ENCODE peak calls at places on chromosomes 4 and X, in nine cellular contexts. Y is AG09309, X is fibroblast of mammary gland, T is cardiac muscle cell, W is brain microvascular endothelial cell, S is kidney, D is A549, Q is prostate gland, C is MG63. M is an unnamed sample.

GRCh38 chr4:1215347-1216075 is 33.4 kb downstream of the CTBP1 start:
- DNase-seq in Q (no peak), W (no peak), X (peak), Y (no peak), T (no peak), D (no peak), S (no peak), C (no peak), M (no peak)

GRCh38 chrX:106246511-106246910 is 78.4 kb downstream of the PWWP3B start:
- DNase-seq in S (no peak), W (peak), C (no peak), Q (no peak), T (peak), X (peak), Y (no peak), D (no peak), M (peak)

GRCh38 chrX:37967714-37968113 is 38.6 kb upstream of the SYTL5 start:
- DNase-seq in W (no peak), Y (no peak), D (no peak), C (no peak), Q (no peak), T (no peak), S (no peak), X (no peak), M (no peak)

GRCh38 chrX:153635788-153636668 is 11.0 kb upstream of the DUSP9 start:
- DNase-seq in Y (no peak), Q (no peak), S (peak), D (peak), T (no peak), X (peak), W (no peak), C (peak), M (no peak)

GRCh38 chrX:10156199-10157031 is at the start of gene CLCN4:
- DNase-seq in Y (no peak), T (peak), Q (peak), W (peak), D (peak), C (peak), X (peak), S (peak), M (peak)

GRCh38 chrX:150482537-150483217 is 85.7 kb upstream of the MTM1 start:
- DNase-seq in S (no peak), Y (peak), T (peak), C (peak), Q (no peak), D (peak), W (peak), X (peak), M (peak)

GRCh38 chr4:136136566-136136965 is 1395.7 kb downstream of the PCDH18 start:
- DNase-seq in C (no peak), Q (no peak), W (no peak), Y (no peak), D (no peak), T (no peak), S (no peak), X (no peak), M (no peak)

GRCh38 chrX:136899206-136899605 is 18.7 kb upstream of the RBMX start:
- DNase-seq in Y (peak), D (no peak), Q (no peak), X (peak), C (no peak), T (peak), S (no peak), W (no peak), M (no peak)

GRCh38 chr4:180721356-180721755 is 1521.8 kb upstream of the TENM3 start:
- DNase-seq in S (no peak), Y (no peak), T (no peak), X (no peak), Q (no peak), W (no peak), C (no peak), D (no peak), M (no peak)

GRCh38 chr4:97367878-97368277 is 775.4 kb downstream of the STPG2 start:
- DNase-seq in T (peak), Y (no peak), W (peak), S (no peak), X (peak), C (no peak), D (no peak), Q (no peak), M (peak)

GRCh38 chr4:176470671-176471070 is 150.9 kb downstream of the SPCS3 start:
- DNase-seq in C (no peak), S (no peak), X (no peak), T (peak), Q (no peak), W (no peak), Y (no peak), D (no peak), M (no peak)

GRCh38 chrX:43728966-43729365 is 72.9 kb downstream of the MAOA start:
- DNase-seq in C (no peak), Y (no peak), S (no peak), W (no peak), X (no peak), Q (no peak), T (no peak), D (no peak), M (no peak)

GRCh38 chr4:159722918-159723317 is 620.0 kb downstream of the RAPGEF2 start:
- DNase-seq in C (no peak), X (no peak), S (no peak), T (no peak), D (no peak), Q (no peak), Y (no peak), W (no peak), M (no peak)

GRCh38 chrX:145613894-145614293 is 203.7 kb upstream of the SLITRK2 start:
- DNase-seq in Q (no peak), D (no peak), X (no peak), S (no peak), T (no peak), C (no peak), W (peak), Y (no peak), M (no peak)

GRCh38 chrX:14398725-14399124 is 130.6 kb upstream of the GLRA2 start:
- DNase-seq in Y (peak), D (no peak), S (no peak), W (no peak), C (no peak), Q (peak), X (peak), T (no peak), M (peak)

GRCh38 chrX:21438792-21439191 is 64.6 kb downstream of the CNKSR2 start:
- DNase-seq in S (no peak), Q (no peak), C (no peak), X (no peak), D (no peak), T (no peak), Y (no peak), W (no peak), M (no peak)

GRCh38 chr4:30642520-30642919 is 77.6 kb upstream of the PCDH7 start:
- DNase-seq in Y (no peak), X (peak), C (no peak), D (no peak), T (no peak), W (no peak), S (no peak), Q (no peak), M (no peak)

GRCh38 chr4:151865327-151865726 is 104.5 kb upstream of the GATB start:
- DNase-seq in Y (no peak), X (no peak), Q (peak), C (no peak), W (no peak), S (peak), D (no peak), T (no peak), M (no peak)

GRCh38 chr4:162931257-162931648 is 235.4 kb downstream of the NAF1 start:
- DNase-seq in Q (no peak), D (no peak), W (no peak), Y (no peak), T (peak), X (no peak), C (no peak), S (no peak), M (no peak)

GRCh38 chrX:154142386-154142785 is 1.7 kb upstream of the OPN1LW start:
- DNase-seq in W (no peak), C (no peak), X (no peak), Q (peak), D (no peak), S (no peak), Y (no peak), T (no peak), M (no peak)

GRCh38 chr4:109979932-109980717 is 67.4 kb downstream of the EGF start:
- DNase-seq in D (no peak), T (peak), Y (peak), X (peak), Q (no peak), W (peak), C (peak), S (no peak), M (peak)

GRCh38 chr4:37685726-37686372 is 327 bp downstream of the RELL1 start:
- DNase-seq in D (peak), Q (peak), W (peak), Y (no peak), S (no peak), C (peak), T (peak), X (no peak), M (no peak)

GRCh38 chr4:162010362-162010761 is 153.4 kb downstream of the FSTL5 start:
- DNase-seq in X (no peak), C (no peak), D (no peak), S (no peak), W (no peak), T (peak), Q (no peak), Y (no peak), M (peak)

GRCh38 chrX:136861877-136862276 is 18.6 kb downstream of the RBMX start:
- DNase-seq in D (no peak), T (no peak), X (no peak), Y (no peak), C (no peak), S (no peak), W (no peak), Q (no peak), M (no peak)

GRCh38 chr4:46432923-46433322 is 43.0 kb upstream of the GABRA2 start:
- DNase-seq in W (no peak), Y (no peak), S (no peak), C (peak), D (no peak), Q (no peak), T (peak), X (peak), M (no peak)

GRCh38 chr4:125368684-125369083 is 53.9 kb downstream of the FAT4 start:
- DNase-seq in Y (peak), T (peak), D (no peak), Q (no peak), W (peak), C (no peak), X (peak), S (no peak), M (peak)
- H3K4me3 ChIP-seq in Y (peak), T (no peak), D (no peak), Q (peak), W (peak), C (peak), X (peak), S (peak), M (peak)

GRCh38 chr4:108370826-108371225 is 202.1 kb upstream of the LEF1 start:
- DNase-seq in W (no peak), Y (no peak), X (no peak), Q (no peak), C (no peak), D (no peak), S (no peak), T (no peak), M (no peak)
- H3K4me3 ChIP-seq in W (no peak), Y (no peak), X (no peak), Q (no peak), C (no peak), D (no peak), S (no peak), T (no peak), M (no peak)

GRCh38 chr4:121213940-121214339 is 49.8 kb upstream of the TNIP3 start:
- DNase-seq in S (no peak), Q (no peak), W (no peak), D (no peak), Y (no peak), T (no peak), C (no peak), X (no peak), M (no peak)

GRCh38 chr4:121217385-121217784 is 53.3 kb upstream of the TNIP3 start:
- DNase-seq in Y (peak), W (peak), T (peak), X (peak), D (no peak), S (no peak), C (no peak), Q (no peak), M (peak)

GRCh38 chr4:121212801-121213200 is 48.7 kb upstream of the TNIP3 start:
- DNase-seq in C (no peak), D (no peak), S (no peak), X (no peak), W (no peak), Y (no peak), Q (no peak), T (no peak), M (no peak)

GRCh38 chr4:121219222-121219621 is 55.1 kb upstream of the TNIP3 start:
- DNase-seq in T (peak), Y (no peak), X (no peak), S (no peak), D (no peak), Q (no peak), W (no peak), C (no peak), M (no peak)

DNA sequence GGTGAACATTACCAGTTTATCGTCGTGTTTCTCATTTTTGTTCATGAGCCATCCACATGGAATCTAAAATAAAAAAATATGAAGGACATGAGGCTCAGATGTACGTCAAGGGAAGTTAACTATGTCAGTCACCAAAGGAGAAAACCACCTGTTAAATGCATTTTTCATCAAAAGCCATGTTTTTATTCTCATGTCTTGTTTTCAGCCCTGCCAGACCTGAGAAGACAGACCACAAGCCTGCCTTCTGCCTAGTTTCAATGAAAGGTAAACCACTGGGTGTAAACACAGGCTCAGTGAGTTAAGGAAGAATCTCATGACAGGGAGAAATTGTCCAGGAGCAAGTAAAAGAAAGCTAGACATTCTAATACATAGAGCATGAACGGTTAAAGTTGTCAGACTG is 52.3 kb upstream of the TNIP3 start:
- DNase-seq in X (no peak), D (no peak), T (no peak), Q (no peak), S (no peak), W (no peak), C (no peak), Y (no peak), M (no peak)
- H3K4me3 ChIP-seq in X (no peak), D (no peak), T (no peak), Q (no peak), S (no peak), W (no peak), C (no peak), Y (no peak), M (no peak)

GRCh38 chr4:64617813-64618212 is 208.6 kb upstream of the TECRL start:
- DNase-seq in T (no peak), D (peak), Y (no peak), Q (no peak), W (no peak), X (peak), C (no peak), S (no peak), M (no peak)
- H3K4me3 ChIP-seq in T (no peak), D (no peak), Y (no peak), Q (no peak), W (no peak), X (no peak), C (no peak), S (no peak), M (no peak)

DNA sequence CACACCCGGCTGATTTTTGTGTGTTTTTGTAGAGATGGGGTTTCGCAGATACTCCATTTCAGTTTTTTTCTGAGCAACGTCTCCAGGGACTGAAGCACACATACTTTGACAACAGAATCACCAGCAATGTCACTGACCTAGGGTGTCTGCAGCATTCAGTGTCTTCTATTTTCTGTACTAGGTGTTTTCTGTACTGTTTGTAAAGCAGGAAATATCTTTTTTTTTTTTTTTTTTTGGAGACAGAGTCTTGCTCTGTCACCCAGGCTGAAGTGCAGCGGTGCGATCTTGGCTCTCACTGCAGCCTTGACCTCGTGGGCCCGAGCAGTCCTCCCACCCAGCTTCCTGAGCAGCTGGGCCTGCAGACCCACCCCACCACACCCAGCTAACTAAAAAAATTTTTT is 8.8 kb downstream of the ADD1 start:
- DNase-seq in S (peak), T (no peak), D (no peak), Y (no peak), C (no peak), Q (no peak), W (no peak), X (no peak), M (no peak)
- H3K4me3 ChIP-seq in S (no peak), T (no peak), D (no peak), Y (no peak), C (no peak), Q (no peak), W (no peak), X (no peak), M (no peak)

DNA sequence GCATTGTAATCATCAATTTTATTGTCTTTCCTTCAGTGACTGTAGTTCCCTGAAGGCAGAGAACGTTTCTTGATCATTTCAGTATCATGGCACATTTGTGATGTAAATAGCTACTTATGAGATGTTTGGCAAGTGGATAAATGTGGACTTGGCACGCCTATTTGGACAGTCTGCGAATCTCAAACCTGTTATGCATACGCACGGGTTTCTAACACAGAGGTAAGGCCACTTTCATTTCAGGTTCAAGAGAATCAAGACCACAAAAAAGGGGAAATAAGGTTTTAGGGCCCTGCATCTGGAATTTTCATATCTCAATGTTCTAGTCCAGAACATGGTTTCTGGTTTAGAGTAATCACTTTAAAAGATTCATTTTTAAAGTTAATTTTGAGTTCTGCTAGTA is 290.8 kb downstream of the LDB2 start:
- DNase-seq in X (no peak), D (no peak), Y (no peak), C (no peak), W (no peak), S (no peak), T (no peak), Q (no peak), M (no peak)
- H3K4me3 ChIP-seq in X (no peak), D (no peak), Y (no peak), C (no peak), W (no peak), S (no peak), T (no peak), Q (no peak), M (no peak)